ENCODE peak calls at places on chromosomes 16 and 17, in seven cellular contexts. One of them, this sample, is unnamed.

GRCh38 chr17:17770371-17771059 is 66.3 kb downstream of the SREBF1 start:
- DNase-seq in activated CD4-positive, alpha-beta T cell treated with anti-CD3 and anti-CD28 coated beads for 4 hours: no peak
- DNase-seq in COR-L47: no peak
- DNase-seq in GM12891: no peak
- DNase-seq in neural progenitor cell: no peak
- DNase-seq in caudate nucleus: no peak
- DNase-seq in upper lobe of right lung: no peak
- DNase-seq in this sample: no peak

GRCh38 chr16:14963281-14964173 is 11.3 kb upstream of the PDXDC1 start:
- DNase-seq in GM12891: no peak
- DNase-seq in COR-L47: no peak
- DNase-seq in caudate nucleus: no peak
- DNase-seq in activated CD4-positive, alpha-beta T cell treated with anti-CD3 and anti-CD28 coated beads for 4 hours: no peak
- DNase-seq in neural progenitor cell: no peak
- DNase-seq in upper lobe of right lung: no peak
- DNase-seq in this sample: no peak

GRCh38 chr16:85479972-85480726 is 133.0 kb upstream of the GSE1 start:
- DNase-seq in neural progenitor cell: peak
- DNase-seq in activated CD4-positive, alpha-beta T cell treated with anti-CD3 and anti-CD28 coated beads for 4 hours: no peak
- DNase-seq in upper lobe of right lung: peak
- DNase-seq in caudate nucleus: no peak
- DNase-seq in GM12891: peak
- DNase-seq in COR-L47: no peak
- DNase-seq in this sample: no peak

GRCh38 chr17:15319461-15319860 is 21.9 kb downstream of the TEKT3 start:
- DNase-seq in activated CD4-positive, alpha-beta T cell treated with anti-CD3 and anti-CD28 coated beads for 4 hours: no peak
- DNase-seq in COR-L47: no peak
- DNase-seq in caudate nucleus: no peak
- DNase-seq in GM12891: no peak
- DNase-seq in neural progenitor cell: no peak
- DNase-seq in upper lobe of right lung: no peak
- DNase-seq in this sample: no peak

GRCh38 chr17:49907279-49907678 is 59.4 kb upstream of the TAC4 start:
- DNase-seq in upper lobe of right lung: no peak
- DNase-seq in neural progenitor cell: no peak
- DNase-seq in GM12891: no peak
- DNase-seq in COR-L47: no peak
- DNase-seq in activated CD4-positive, alpha-beta T cell treated with anti-CD3 and anti-CD28 coated beads for 4 hours: no peak
- DNase-seq in caudate nucleus: no peak
- DNase-seq in this sample: no peak

GRCh38 chr17:29195465-29196081 is 15.4 kb upstream of the MYO18A start:
- DNase-seq in caudate nucleus: no peak
- DNase-seq in COR-L47: no peak
- DNase-seq in neural progenitor cell: no peak
- DNase-seq in upper lobe of right lung: no peak
- DNase-seq in activated CD4-positive, alpha-beta T cell treated with anti-CD3 and anti-CD28 coated beads for 4 hours: no peak
- DNase-seq in GM12891: no peak
- DNase-seq in this sample: no peak

GRCh38 chr17:68396795-68397536 is 60.3 kb downstream of the WIPI1 start:
- DNase-seq in caudate nucleus: no peak
- DNase-seq in upper lobe of right lung: no peak
- DNase-seq in GM12891: no peak
- DNase-seq in neural progenitor cell: no peak
- DNase-seq in COR-L47: no peak
- DNase-seq in activated CD4-positive, alpha-beta T cell treated with anti-CD3 and anti-CD28 coated beads for 4 hours: no peak
- DNase-seq in this sample: no peak

GRCh38 chr17:55354010-55354409 is 67.6 kb downstream of the MMD start:
- DNase-seq in caudate nucleus: no peak
- DNase-seq in upper lobe of right lung: no peak
- DNase-seq in activated CD4-positive, alpha-beta T cell treated with anti-CD3 and anti-CD28 coated beads for 4 hours: no peak
- DNase-seq in COR-L47: no peak
- DNase-seq in GM12891: no peak
- DNase-seq in neural progenitor cell: no peak
- DNase-seq in this sample: no peak

GRCh38 chr17:50145532-50146229 is 4.8 kb downstream of the PPP1R9B start:
- DNase-seq in COR-L47: no peak
- DNase-seq in GM12891: no peak
- DNase-seq in activated CD4-positive, alpha-beta T cell treated with anti-CD3 and anti-CD28 coated beads for 4 hours: no peak
- DNase-seq in caudate nucleus: no peak
- DNase-seq in neural progenitor cell: no peak
- DNase-seq in upper lobe of right lung: no peak
- DNase-seq in this sample: no peak

GRCh38 chr16:88840589-88841215 is 16.0 kb downstream of the GALNS start:
- DNase-seq in COR-L47: no peak
- DNase-seq in activated CD4-positive, alpha-beta T cell treated with anti-CD3 and anti-CD28 coated beads for 4 hours: no peak
- DNase-seq in neural progenitor cell: no peak
- DNase-seq in caudate nucleus: no peak
- DNase-seq in upper lobe of right lung: no peak
- DNase-seq in GM12891: no peak
- DNase-seq in this sample: no peak

GRCh38 chr17:48787850-48788249 is 29.2 kb downstream of the TTLL6 start:
- DNase-seq in caudate nucleus: no peak
- DNase-seq in COR-L47: no peak
- DNase-seq in GM12891: no peak
- DNase-seq in neural progenitor cell: no peak
- DNase-seq in upper lobe of right lung: no peak
- DNase-seq in activated CD4-positive, alpha-beta T cell treated with anti-CD3 and anti-CD28 coated beads for 4 hours: no peak
- DNase-seq in this sample: no peak

GRCh38 chr17:43471801-43472200 is 12.0 kb upstream of the DHX8 start:
- DNase-seq in neural progenitor cell: no peak
- DNase-seq in upper lobe of right lung: no peak
- DNase-seq in caudate nucleus: no peak
- DNase-seq in GM12891: no peak
- DNase-seq in activated CD4-positive, alpha-beta T cell treated with anti-CD3 and anti-CD28 coated beads for 4 hours: no peak
- DNase-seq in COR-L47: no peak
- DNase-seq in this sample: no peak

GRCh38 chr16:82639666-82640336 is 13.0 kb downstream of the CDH13 start:
- DNase-seq in activated CD4-positive, alpha-beta T cell treated with anti-CD3 and anti-CD28 coated beads for 4 hours: peak
- DNase-seq in COR-L47: no peak
- DNase-seq in GM12891: peak
- DNase-seq in caudate nucleus: no peak
- DNase-seq in neural progenitor cell: peak
- DNase-seq in upper lobe of right lung: peak
- DNase-seq in this sample: peak

GRCh38 chr16:30018731-30019158 is 4.3 kb upstream of the C16orf92 start:
- DNase-seq in caudate nucleus: no peak
- DNase-seq in activated CD4-positive, alpha-beta T cell treated with anti-CD3 and anti-CD28 coated beads for 4 hours: no peak
- DNase-seq in neural progenitor cell: no peak
- DNase-seq in COR-L47: no peak
- DNase-seq in upper lobe of right lung: no peak
- DNase-seq in GM12891: no peak
- DNase-seq in this sample: no peak

GRCh38 chr17:41917957-41918391 is 777 bp downstream of the ACLY start:
- DNase-seq in neural progenitor cell: peak
- DNase-seq in COR-L47: peak
- DNase-seq in caudate nucleus: no peak
- DNase-seq in activated CD4-positive, alpha-beta T cell treated with anti-CD3 and anti-CD28 coated beads for 4 hours: peak
- DNase-seq in upper lobe of right lung: peak
- DNase-seq in GM12891: no peak
- DNase-seq in this sample: peak

GRCh38 chr17:31825961-31826691 is 32.9 kb downstream of the COPRS start:
- DNase-seq in GM12891: no peak
- DNase-seq in COR-L47: no peak
- DNase-seq in activated CD4-positive, alpha-beta T cell treated with anti-CD3 and anti-CD28 coated beads for 4 hours: no peak
- DNase-seq in upper lobe of right lung: no peak
- DNase-seq in neural progenitor cell: no peak
- DNase-seq in caudate nucleus: no peak
- DNase-seq in this sample: no peak

GRCh38 chr16:15057755-15058417 is 2.0 kb upstream of the NTAN1 start:
- DNase-seq in upper lobe of right lung: no peak
- DNase-seq in COR-L47: no peak
- DNase-seq in neural progenitor cell: no peak
- DNase-seq in GM12891: no peak
- DNase-seq in activated CD4-positive, alpha-beta T cell treated with anti-CD3 and anti-CD28 coated beads for 4 hours: no peak
- DNase-seq in caudate nucleus: no peak
- DNase-seq in this sample: no peak

GRCh38 chr17:19018600-19018950 is 14.0 kb upstream of the FAM83G start:
- DNase-seq in caudate nucleus: no peak
- DNase-seq in neural progenitor cell: no peak
- DNase-seq in upper lobe of right lung: peak
- DNase-seq in GM12891: no peak
- DNase-seq in COR-L47: no peak
- DNase-seq in activated CD4-positive, alpha-beta T cell treated with anti-CD3 and anti-CD28 coated beads for 4 hours: no peak
- DNase-seq in this sample: no peak

GRCh38 chr16:20740007-20740883 is 1.4 kb downstream of the THUMPD1 start:
- DNase-seq in GM12891: no peak
- DNase-seq in upper lobe of right lung: no peak
- DNase-seq in activated CD4-positive, alpha-beta T cell treated with anti-CD3 and anti-CD28 coated beads for 4 hours: peak
- DNase-seq in neural progenitor cell: no peak
- DNase-seq in COR-L47: no peak
- DNase-seq in caudate nucleus: no peak
- DNase-seq in this sample: no peak

GRCh38 chr16:47928008-47928407 is 227.8 kb downstream of the ABCC12 start:
- DNase-seq in upper lobe of right lung: no peak
- DNase-seq in GM12891: no peak
- DNase-seq in COR-L47: no peak
- DNase-seq in activated CD4-positive, alpha-beta T cell treated with anti-CD3 and anti-CD28 coated beads for 4 hours: no peak
- DNase-seq in neural progenitor cell: no peak
- DNase-seq in caudate nucleus: no peak
- DNase-seq in this sample: no peak

GRCh38 chr17:63395075-63395815 is 50.9 kb downstream of the CYB561 start:
- DNase-seq in GM12891: no peak
- DNase-seq in activated CD4-positive, alpha-beta T cell treated with anti-CD3 and anti-CD28 coated beads for 4 hours: no peak
- DNase-seq in caudate nucleus: no peak
- DNase-seq in upper lobe of right lung: no peak
- DNase-seq in COR-L47: no peak
- DNase-seq in neural progenitor cell: no peak
- DNase-seq in this sample: no peak

This sample was measured in anterior cingulate cortex.